ENCODE peak calls at places on chromosomes 5 and 9, in eight cellular contexts. One of them, this sample, is unnamed.

GRCh38 chr5:93336330-93337110 is 244.5 kb downstream of the NR2F1-AS1 start:
- DNase-seq in activated T-cell treated with anti-CD3 and anti-CD28 coated beads for 1 hour: no peak
- DNase-seq in non-pigmented ciliary epithelial cell: no peak
- DNase-seq in A673: no peak
- DNase-seq in stimulated activated CD4-positive, alpha-beta T cell treated with anti-CD3 and anti-CD28 coated beads, Interleukin-1b, Interleukin-23, amount 100 ng/mL, for 24 hours: no peak
- DNase-seq in cardiac septum: no peak
- DNase-seq in WERI-Rb-1: no peak
- DNase-seq in epithelial cell of esophagus: peak; percentile 16
- DNase-seq in this sample: no peak

GRCh38 chr9:116390306-116391228 is 237.0 kb downstream of the PAPPA start:
- DNase-seq in cardiac septum: no peak
- DNase-seq in non-pigmented ciliary epithelial cell: no peak
- DNase-seq in activated T-cell treated with anti-CD3 and anti-CD28 coated beads for 1 hour: no peak
- DNase-seq in A673: no peak
- DNase-seq in stimulated activated CD4-positive, alpha-beta T cell treated with anti-CD3 and anti-CD28 coated beads, Interleukin-1b, Interleukin-23, amount 100 ng/mL, for 24 hours: no peak
- DNase-seq in WERI-Rb-1: peak; percentile 92
- DNase-seq in epithelial cell of esophagus: no peak
- DNase-seq in this sample: no peak

GRCh38 chr5:150406120-150407096 is 6.3 kb downstream of the CD74 start:
- DNase-seq in cardiac septum: no peak
- DNase-seq in epithelial cell of esophagus: no peak
- DNase-seq in activated T-cell treated with anti-CD3 and anti-CD28 coated beads for 1 hour: no peak
- DNase-seq in WERI-Rb-1: no peak
- DNase-seq in non-pigmented ciliary epithelial cell: no peak
- DNase-seq in stimulated activated CD4-positive, alpha-beta T cell treated with anti-CD3 and anti-CD28 coated beads, Interleukin-1b, Interleukin-23, amount 100 ng/mL, for 24 hours: no peak
- DNase-seq in A673: no peak
- DNase-seq in this sample: no peak

GRCh38 chr5:76414788-76415187 is 11.7 kb downstream of the IQGAP2 start:
- DNase-seq in stimulated activated CD4-positive, alpha-beta T cell treated with anti-CD3 and anti-CD28 coated beads, Interleukin-1b, Interleukin-23, amount 100 ng/mL, for 24 hours: no peak
- DNase-seq in WERI-Rb-1: no peak
- DNase-seq in A673: no peak
- DNase-seq in cardiac septum: no peak
- DNase-seq in activated T-cell treated with anti-CD3 and anti-CD28 coated beads for 1 hour: no peak
- DNase-seq in non-pigmented ciliary epithelial cell: no peak
- DNase-seq in epithelial cell of esophagus: no peak
- DNase-seq in this sample: no peak

GRCh38 chr5:10753178-10753577 is 7.9 kb downstream of the DAP start:
- DNase-seq in non-pigmented ciliary epithelial cell: no peak
- DNase-seq in A673: no peak
- DNase-seq in stimulated activated CD4-positive, alpha-beta T cell treated with anti-CD3 and anti-CD28 coated beads, Interleukin-1b, Interleukin-23, amount 100 ng/mL, for 24 hours: no peak
- DNase-seq in activated T-cell treated with anti-CD3 and anti-CD28 coated beads for 1 hour: no peak
- DNase-seq in epithelial cell of esophagus: no peak
- DNase-seq in cardiac septum: no peak
- DNase-seq in WERI-Rb-1: no peak
- DNase-seq in this sample: no peak

GRCh38 chr9:84343111-84343521 is 2.6 kb upstream of the SLC28A3 start:
- DNase-seq in epithelial cell of esophagus: peak; percentile 63
- DNase-seq in stimulated activated CD4-positive, alpha-beta T cell treated with anti-CD3 and anti-CD28 coated beads, Interleukin-1b, Interleukin-23, amount 100 ng/mL, for 24 hours: no peak
- DNase-seq in non-pigmented ciliary epithelial cell: peak; percentile 49
- DNase-seq in A673: no peak
- DNase-seq in activated T-cell treated with anti-CD3 and anti-CD28 coated beads for 1 hour: no peak
- DNase-seq in WERI-Rb-1: no peak
- DNase-seq in cardiac septum: no peak
- DNase-seq in this sample: no peak

GRCh38 chr5:33801292-33801691 is 90.5 kb downstream of the ADAMTS12 start:
- DNase-seq in non-pigmented ciliary epithelial cell: no peak
- DNase-seq in A673: no peak
- DNase-seq in epithelial cell of esophagus: peak; percentile 3
- DNase-seq in cardiac septum: no peak
- DNase-seq in stimulated activated CD4-positive, alpha-beta T cell treated with anti-CD3 and anti-CD28 coated beads, Interleukin-1b, Interleukin-23, amount 100 ng/mL, for 24 hours: no peak
- DNase-seq in activated T-cell treated with anti-CD3 and anti-CD28 coated beads for 1 hour: no peak
- DNase-seq in WERI-Rb-1: no peak
- DNase-seq in this sample: no peak

GRCh38 chr5:178428341-178429155 is 161.6 kb downstream of the COL23A1 start:
- DNase-seq in cardiac septum: peak; percentile 85
- DNase-seq in epithelial cell of esophagus: peak; percentile 7
- DNase-seq in WERI-Rb-1: no peak
- DNase-seq in A673: no peak
- DNase-seq in activated T-cell treated with anti-CD3 and anti-CD28 coated beads for 1 hour: no peak
- DNase-seq in stimulated activated CD4-positive, alpha-beta T cell treated with anti-CD3 and anti-CD28 coated beads, Interleukin-1b, Interleukin-23, amount 100 ng/mL, for 24 hours: no peak
- DNase-seq in non-pigmented ciliary epithelial cell: no peak
- DNase-seq in this sample: no peak

GRCh38 chr9:95104088-95104960 is 213.2 kb downstream of the FANCC start:
- DNase-seq in A673: no peak
- DNase-seq in WERI-Rb-1: no peak
- DNase-seq in activated T-cell treated with anti-CD3 and anti-CD28 coated beads for 1 hour: no peak
- DNase-seq in epithelial cell of esophagus: no peak
- DNase-seq in stimulated activated CD4-positive, alpha-beta T cell treated with anti-CD3 and anti-CD28 coated beads, Interleukin-1b, Interleukin-23, amount 100 ng/mL, for 24 hours: no peak
- DNase-seq in non-pigmented ciliary epithelial cell: no peak
- DNase-seq in cardiac septum: no peak
- DNase-seq in this sample: peak; percentile 53

GRCh38 chr9:75039006-75039405 is 10.9 kb upstream of the CARNMT1 start:
- DNase-seq in epithelial cell of esophagus: peak; percentile 25
- DNase-seq in WERI-Rb-1: no peak
- DNase-seq in cardiac septum: no peak
- DNase-seq in A673: no peak
- DNase-seq in stimulated activated CD4-positive, alpha-beta T cell treated with anti-CD3 and anti-CD28 coated beads, Interleukin-1b, Interleukin-23, amount 100 ng/mL, for 24 hours: no peak
- DNase-seq in activated T-cell treated with anti-CD3 and anti-CD28 coated beads for 1 hour: no peak
- DNase-seq in non-pigmented ciliary epithelial cell: peak; percentile 67
- DNase-seq in this sample: no peak

GRCh38 chr9:14678776-14679175 is 14.5 kb downstream of the ZDHHC21 start:
- DNase-seq in cardiac septum: no peak
- DNase-seq in non-pigmented ciliary epithelial cell: no peak
- DNase-seq in activated T-cell treated with anti-CD3 and anti-CD28 coated beads for 1 hour: no peak
- DNase-seq in epithelial cell of esophagus: peak; percentile 40
- DNase-seq in WERI-Rb-1: no peak
- DNase-seq in stimulated activated CD4-positive, alpha-beta T cell treated with anti-CD3 and anti-CD28 coated beads, Interleukin-1b, Interleukin-23, amount 100 ng/mL, for 24 hours: no peak
- DNase-seq in A673: no peak
- DNase-seq in this sample: no peak

GRCh38 chr5:152514827-152515397 is 109.8 kb upstream of the NMUR2 start:
- DNase-seq in A673: peak; percentile 33
- DNase-seq in WERI-Rb-1: no peak
- DNase-seq in cardiac septum: no peak
- DNase-seq in stimulated activated CD4-positive, alpha-beta T cell treated with anti-CD3 and anti-CD28 coated beads, Interleukin-1b, Interleukin-23, amount 100 ng/mL, for 24 hours: no peak
- DNase-seq in activated T-cell treated with anti-CD3 and anti-CD28 coated beads for 1 hour: no peak
- DNase-seq in epithelial cell of esophagus: peak; percentile 23
- DNase-seq in non-pigmented ciliary epithelial cell: peak; percentile 1
- DNase-seq in this sample: no peak

GRCh38 chr5:66848749-66849641 is 252.8 kb downstream of the MAST4 start:
- DNase-seq in A673: no peak
- DNase-seq in epithelial cell of esophagus: no peak
- DNase-seq in WERI-Rb-1: no peak
- DNase-seq in activated T-cell treated with anti-CD3 and anti-CD28 coated beads for 1 hour: no peak
- DNase-seq in stimulated activated CD4-positive, alpha-beta T cell treated with anti-CD3 and anti-CD28 coated beads, Interleukin-1b, Interleukin-23, amount 100 ng/mL, for 24 hours: no peak
- DNase-seq in non-pigmented ciliary epithelial cell: no peak
- DNase-seq in cardiac septum: no peak
- DNase-seq in this sample: no peak

GRCh38 chr9:4548796-4549725 is 58.8 kb downstream of the SLC1A1 start:
- DNase-seq in WERI-Rb-1: peak; percentile 17
- DNase-seq in activated T-cell treated with anti-CD3 and anti-CD28 coated beads for 1 hour: no peak
- DNase-seq in cardiac septum: no peak
- DNase-seq in epithelial cell of esophagus: peak; percentile 15
- DNase-seq in stimulated activated CD4-positive, alpha-beta T cell treated with anti-CD3 and anti-CD28 coated beads, Interleukin-1b, Interleukin-23, amount 100 ng/mL, for 24 hours: no peak
- DNase-seq in non-pigmented ciliary epithelial cell: no peak
- DNase-seq in A673: peak; percentile 43
- DNase-seq in this sample: peak; percentile 65

GRCh38 chr5:3600106-3600997 is 4.7 kb downstream of the IRX1 start:
- DNase-seq in activated T-cell treated with anti-CD3 and anti-CD28 coated beads for 1 hour: no peak
- DNase-seq in stimulated activated CD4-positive, alpha-beta T cell treated with anti-CD3 and anti-CD28 coated beads, Interleukin-1b, Interleukin-23, amount 100 ng/mL, for 24 hours: no peak
- DNase-seq in A673: no peak
- DNase-seq in WERI-Rb-1: peak; percentile 33
- DNase-seq in non-pigmented ciliary epithelial cell: no peak
- DNase-seq in epithelial cell of esophagus: no peak
- DNase-seq in cardiac septum: no peak
- DNase-seq in this sample: no peak

GRCh38 chr9:35813434-35814105 is 1.3 kb downstream of the HINT2 start:
- DNase-seq in non-pigmented ciliary epithelial cell: no peak
- DNase-seq in epithelial cell of esophagus: peak; percentile 67
- DNase-seq in cardiac septum: peak; percentile 17
- DNase-seq in A673: peak; percentile 48
- DNase-seq in WERI-Rb-1: peak; percentile 43
- DNase-seq in stimulated activated CD4-positive, alpha-beta T cell treated with anti-CD3 and anti-CD28 coated beads, Interleukin-1b, Interleukin-23, amount 100 ng/mL, for 24 hours: no peak
- DNase-seq in activated T-cell treated with anti-CD3 and anti-CD28 coated beads for 1 hour: no peak
- DNase-seq in this sample: no peak